ENCODE peak calls at places on chromosome 18, in seven cellular contexts. W is NB4, H is left lung, V is MM.1S, R is upper lobe of right lung, J is neural progenitor cell, X is A549. D is an unnamed sample.

GRCh38 chr18:32258558-32259204 is 68.8 kb downstream of the MEP1B start:
- DNase-seq in X (no peak), R (no peak), V (no peak), H (no peak), J (no peak), W (no peak), D (no peak)

GRCh38 chr18:70464343-70465114 is 175.7 kb downstream of the SOCS6 start:
- DNase-seq in X (peak; percentile 82), H (peak; percentile 82), W (peak; percentile 89), V (peak; percentile 65), R (peak; percentile 87), J (peak; percentile 83), D (peak; percentile 22)

GRCh38 chr18:9575558-9575957 is 38.8 kb downstream of the PPP4R1 start:
- DNase-seq in V (no peak), R (peak; percentile 64), J (peak; percentile 73), W (peak; percentile 86), H (peak; percentile 71), X (peak; percentile 44), D (no peak)

GRCh38 chr18:57004366-57005121 is 142.3 kb upstream of the BOD1L2 start:
- DNase-seq in X (no peak), R (no peak), V (peak; percentile 61), H (no peak), W (peak; percentile 63), J (no peak), D (no peak)

GRCh38 chr18:33201509-33201926 is 239.0 kb downstream of the CCDC178 start:
- DNase-seq in V (peak; percentile 38), H (no peak), R (no peak), J (peak; percentile 72), W (peak; percentile 34), X (no peak), D (no peak)

GRCh38 chr18:22207022-22207758 is 37.8 kb downstream of the GATA6 start:
- DNase-seq in J (no peak), X (no peak), H (no peak), V (no peak), W (no peak), R (no peak), D (no peak)

GRCh38 chr18:45383228-45383627 is 232.0 kb upstream of the SLC14A2 start:
- DNase-seq in V (no peak), J (no peak), R (no peak), H (no peak), X (no peak), W (no peak), D (no peak)

GRCh38 chr18:13300029-13300428 is 81.5 kb downstream of the LDLRAD4 start:
- DNase-seq in X (no peak), W (no peak), H (no peak), V (no peak), J (no peak), R (no peak), D (no peak)

GRCh38 chr18:48987821-48988220 is 37.1 kb upstream of the SMAD7 start:
- DNase-seq in V (no peak), H (peak; percentile 1), J (no peak), R (no peak), W (no peak), X (no peak), D (no peak)

GRCh38 chr18:49250819-49251388 is 209.5 kb downstream of the DYM start:
- DNase-seq in V (no peak), R (no peak), W (peak; percentile 56), H (no peak), J (peak; percentile 34), X (no peak), D (no peak)

GRCh38 chr18:10454800-10455550 is 540 bp downstream of the APCDD1 start:
- DNase-seq in H (no peak), X (peak; percentile 5), J (no peak), R (peak; percentile 82), V (peak; percentile 7), W (peak; percentile 17), D (no peak)

GRCh38 chr18:22752014-22752413 is 181.1 kb upstream of the RBBP8 start:
- DNase-seq in R (no peak), V (no peak), X (no peak), W (no peak), H (no peak), J (no peak), D (no peak)

GRCh38 chr18:63788447-63789096 is 13.4 kb downstream of the SERPINB7 start:
- DNase-seq in H (peak; percentile 38), J (no peak), W (peak; percentile 90), X (peak; percentile 2), R (no peak), V (no peak), D (peak; percentile 58)

GRCh38 chr18:23317975-23318675 is 135.0 kb upstream of the RIOK3 start:
- DNase-seq in V (no peak), X (no peak), W (no peak), H (no peak), R (no peak), J (no peak), D (no peak)

GRCh38 chr18:45775241-45775676 is 50.2 kb upstream of the SIGLEC15 start:
- DNase-seq in J (peak; percentile 13), W (no peak), V (peak; percentile 57), X (peak; percentile 43), R (peak; percentile 89), H (peak; percentile 72), D (peak; percentile 28)

GRCh38 chr18:23143059-23143831 is 8.0 kb downstream of the CABLES1 start:
- DNase-seq in V (no peak), J (no peak), X (no peak), W (peak; percentile 90), R (peak; percentile 78), H (peak; percentile 81), D (no peak)

GRCh38 chr18:58202406-58202730 is 158.3 kb downstream of the NEDD4L start:
- DNase-seq in R (no peak), V (no peak), W (peak; percentile 15), X (no peak), H (no peak), J (no peak), D (no peak)

GRCh38 chr18:37294951-37295350 is 270.6 kb downstream of the CELF4 start:
- DNase-seq in R (no peak), X (no peak), H (no peak), V (no peak), J (peak; percentile 85), W (peak; percentile 25), D (no peak)

GRCh38 chr18:46079336-46079735 is 7.3 kb upstream of the PSTPIP2 start:
- DNase-seq in W (no peak), H (no peak), R (no peak), V (no peak), X (no peak), J (no peak), D (no peak)

DNA sequence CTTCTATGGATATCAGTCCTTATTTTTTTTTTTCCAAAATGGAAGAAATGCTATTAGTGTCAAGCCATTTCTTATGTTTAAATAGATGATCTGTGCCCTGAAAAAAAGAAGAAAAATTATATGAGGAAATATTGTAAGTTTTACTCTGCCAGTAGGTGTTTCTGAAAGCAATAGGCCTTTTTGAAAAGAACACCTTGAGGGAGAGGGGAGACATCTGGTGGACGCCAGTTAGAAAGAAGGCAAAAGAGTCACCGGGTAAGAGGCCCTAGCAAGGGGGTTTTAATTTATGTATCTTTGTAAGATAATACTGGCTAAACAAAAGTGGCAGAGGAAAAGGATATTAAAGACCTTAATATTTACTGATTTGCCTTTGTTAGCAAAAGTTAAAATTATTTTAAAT is 56.1 kb downstream of the DYNAP start:
- DNase-seq in J (peak; percentile 53), H (no peak), W (peak; percentile 35), X (no peak), R (no peak), V (peak; percentile 37), D (no peak)
- TF ChIP-seq CTCF in J (peak; percentile 69), H (peak; percentile 19), W (peak; percentile 13), X (peak; percentile 50), R (peak; percentile 29), V (peak; percentile 37), D (no peak)

GRCh38 chr18:212780-213179 is 54.4 kb downstream of the USP14 start:
- DNase-seq in X (no peak), J (no peak), H (no peak), R (no peak), V (no peak), W (peak; percentile 4), D (no peak)
- TF ChIP-seq CTCF in X (no peak), J (peak; percentile 14), H (no peak), R (no peak), V (peak; percentile 18), W (no peak), D (no peak)

GRCh38 chr18:77000527-77000926 is 132.1 kb downstream of the MBP start:
- DNase-seq in W (peak; percentile 56), X (peak; percentile 23), R (no peak), H (no peak), V (peak; percentile 17), J (peak; percentile 64), D (peak; percentile 59)

GRCh38 chr18:76999077-76999476 is 133.5 kb downstream of the MBP start:
- DNase-seq in J (no peak), R (no peak), X (no peak), W (no peak), H (no peak), V (no peak), D (no peak)

GRCh38 chr18:77001979-77002378 is 130.6 kb downstream of the MBP start:
- DNase-seq in V (no peak), H (no peak), R (peak; percentile 55), W (no peak), X (no peak), J (no peak), D (no peak)

GRCh38 chr18:77002496-77002895 is 130.1 kb downstream of the MBP start:
- DNase-seq in H (no peak), J (no peak), W (no peak), R (no peak), X (no peak), V (no peak), D (no peak)

GRCh38 chr18:77001041-77001440 is 131.5 kb downstream of the MBP start:
- DNase-seq in W (no peak), X (no peak), H (no peak), V (no peak), R (no peak), J (no peak), D (no peak)
- TF ChIP-seq CTCF in W (no peak), X (no peak), H (no peak), V (no peak), R (no peak), J (no peak), D (no peak)

GRCh38 chr18:34723143-34723542 is 13.0 kb downstream of the DTNA start:
- DNase-seq in J (no peak), X (no peak), V (no peak), R (no peak), H (no peak), W (peak; percentile 4), D (no peak)
- TF ChIP-seq CTCF in J (no peak), X (no peak), V (no peak), R (no peak), H (no peak), W (no peak), D (peak; percentile 45)

GRCh38 chr18:28711096-28711495 is 534.2 kb upstream of the CDH2 start:
- DNase-seq in H (no peak), R (no peak), V (no peak), X (no peak), J (no peak), W (no peak), D (no peak)

GRCh38 chr18:28712172-28712571 is 535.2 kb upstream of the CDH2 start:
- DNase-seq in W (no peak), H (no peak), X (no peak), R (no peak), V (no peak), J (no peak), D (no peak)

DNA sequence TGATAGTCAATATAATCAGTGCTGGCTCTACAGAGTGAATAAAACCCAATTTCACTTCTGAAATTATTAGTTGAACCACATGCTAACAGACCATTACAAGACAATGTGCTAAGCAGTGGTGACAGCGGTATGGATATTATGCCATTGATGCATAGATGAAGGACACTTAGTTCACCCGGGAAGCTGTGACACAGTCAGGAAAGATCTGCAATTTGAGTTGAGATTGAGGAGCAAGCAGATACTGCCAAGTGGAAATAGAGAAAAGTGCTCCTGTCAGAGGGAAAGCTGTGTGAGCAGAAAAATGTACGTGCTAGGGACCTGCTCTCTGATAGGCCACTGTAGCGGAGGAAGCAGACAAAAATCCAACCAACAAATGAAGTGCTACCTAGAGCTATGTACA is 529.5 kb upstream of the CDH2 start:
- DNase-seq in H (no peak), J (no peak), X (no peak), R (no peak), V (no peak), W (no peak), D (no peak)
- TF ChIP-seq CTCF in H (no peak), J (no peak), X (no peak), R (no peak), V (no peak), W (no peak), D (no peak)

D was measured in natural killer cell.